ENCODE peak calls at places on chromosomes 1 and 21, in six cellular contexts. L, W, Q, X, F and S are unnamed samples.

GRCh38 chr1:25017436-25018109 is 87.5 kb upstream of the RUNX3 start:
- DNase-seq in F (no peak), W (no peak), L (no peak), Q (no peak), X (no peak), S (no peak)

GRCh38 chr1:113046569-113046968 is 26.4 kb upstream of the LRIG2 start:
- DNase-seq in L (no peak), F (no peak), Q (no peak), W (no peak), X (no peak), S (no peak)

GRCh38 chr1:20552728-20553571 is 577 bp downstream of the FAM43B start:
- DNase-seq in W (no peak), X (no peak), Q (no peak), L (peak), F (no peak), S (no peak)

GRCh38 chr1:241821363-241821762 is 26.6 kb upstream of the EXO1 start:
- DNase-seq in Q (no peak), L (no peak), F (no peak), W (no peak), X (no peak), S (no peak)

GRCh38 chr1:1614204-1614953 is 921 bp upstream of the MIB2 start:
- DNase-seq in Q (peak), W (no peak), X (no peak), F (no peak), L (no peak), S (peak)

GRCh38 chr1:19166066-19166465 is 44.0 kb downstream of the UBR4 start:
- DNase-seq in W (no peak), X (no peak), Q (no peak), L (no peak), F (no peak), S (no peak)

GRCh38 chr1:65323246-65323645 is 13.9 kb downstream of the DNAJC6 start:
- DNase-seq in W (no peak), L (no peak), F (peak), X (no peak), Q (no peak), S (no peak)

GRCh38 chr1:45574105-45574626 is 9.7 kb upstream of the NASP start:
- DNase-seq in L (no peak), X (no peak), F (no peak), W (no peak), Q (no peak), S (no peak)

GRCh38 chr1:177329871-177330270 is 159.1 kb downstream of the BRINP2 start:
- DNase-seq in F (no peak), W (no peak), Q (no peak), L (no peak), X (no peak), S (no peak)

GRCh38 chr1:33903210-33903589 is 39.3 kb downstream of the HMGB4 start:
- DNase-seq in W (no peak), F (no peak), Q (no peak), L (no peak), X (no peak), S (no peak)

GRCh38 chr1:211323156-211324063 is 3.2 kb upstream of the TRAF5 start:
- DNase-seq in W (peak), F (no peak), L (peak), X (peak), Q (no peak), S (no peak)

GRCh38 chr1:9630331-9631081 is 21.0 kb upstream of the PIK3CD start:
- DNase-seq in F (no peak), X (no peak), Q (no peak), L (no peak), W (no peak), S (no peak)

GRCh38 chr1:153661111-153661708 is 2.7 kb downstream of the SNAPIN start:
- DNase-seq in F (no peak), L (no peak), W (no peak), Q (no peak), X (no peak), S (no peak)

GRCh38 chr1:40783001-40783905 is at the start of gene KCNQ4:
- DNase-seq in Q (no peak), X (peak), L (peak), F (no peak), W (peak), S (no peak)

GRCh38 chr1:40781614-40781971 is 2.0 kb upstream of the KCNQ4 start:
- DNase-seq in Q (no peak), L (no peak), W (no peak), X (no peak), F (no peak), S (no peak)

GRCh38 chr1:40784141-40784770 is 669 bp downstream of the KCNQ4 start:
- DNase-seq in W (no peak), Q (no peak), L (peak), X (peak), F (no peak), S (no peak)

GRCh38 chr1:40780678-40781613 is 2.6 kb upstream of the KCNQ4 start:
- DNase-seq in F (no peak), L (no peak), Q (no peak), X (no peak), W (no peak), S (no peak)

GRCh38 chr1:40782371-40782956 is 1.1 kb upstream of the KCNQ4 start:
- DNase-seq in X (no peak), F (no peak), Q (no peak), L (no peak), W (no peak), S (no peak)
- H3K4me3 ChIP-seq in X (peak), F (no peak), Q (no peak), L (no peak), W (peak), S (peak)

GRCh38 chr1:98793136-98793535 is 131.6 kb downstream of the SNX7 start:
- DNase-seq in X (no peak), W (no peak), Q (no peak), F (no peak), L (no peak), S (no peak)

GRCh38 chr1:98796049-98796448 is 134.5 kb downstream of the SNX7 start:
- DNase-seq in X (no peak), L (no peak), F (no peak), W (no peak), Q (no peak), S (no peak)

GRCh38 chr1:98791498-98791897 is 130.0 kb downstream of the SNX7 start:
- DNase-seq in L (no peak), F (no peak), Q (no peak), W (no peak), X (no peak), S (no peak)

GRCh38 chr1:98792123-98792522 is 130.6 kb downstream of the SNX7 start:
- DNase-seq in Q (no peak), L (peak), X (no peak), F (no peak), W (no peak), S (no peak)

DNA sequence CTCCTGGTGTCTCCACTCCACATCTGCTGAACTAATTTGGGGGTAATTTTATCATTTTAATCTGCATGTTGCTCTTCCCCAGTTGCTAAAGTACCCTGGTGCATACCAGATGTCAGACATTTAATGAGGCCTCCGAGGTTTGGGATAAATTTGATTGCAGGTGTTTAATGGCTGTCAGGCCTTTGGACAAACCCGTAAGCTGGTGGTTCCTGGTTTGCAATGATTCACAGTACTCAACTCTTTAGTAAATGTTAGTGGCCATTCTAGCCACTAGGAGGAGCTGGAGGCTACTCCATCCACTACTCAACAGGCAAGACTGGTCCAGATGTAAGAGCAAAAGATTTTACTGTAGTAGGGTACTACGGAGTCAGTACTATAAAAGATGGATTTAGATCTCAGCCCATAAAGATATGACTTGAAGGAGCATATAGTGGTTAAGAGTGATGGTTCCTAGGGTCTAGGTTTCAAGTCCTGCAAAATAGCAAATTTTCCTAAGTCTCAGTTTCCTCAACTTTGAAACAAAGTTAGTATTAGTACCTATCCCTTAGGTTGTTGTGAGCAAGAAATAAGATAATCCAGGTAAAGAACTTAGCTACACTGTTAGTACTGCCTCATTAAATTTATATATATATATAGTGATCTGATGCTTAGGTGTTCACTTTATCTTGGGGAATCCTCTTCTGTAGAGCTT is 132.8 kb downstream of the SNX7 start:
- DNase-seq in W (peak), X (peak), F (peak), L (peak), Q (peak), S (no peak)
- TF ChIP-seq CTCF in W (peak), X (peak), F (peak), L (peak), Q (peak), S (peak)

GRCh38 chr1:219372916-219373615 is 199.4 kb downstream of the LYPLAL1 start:
- DNase-seq in Q (no peak), W (no peak), F (no peak), X (no peak), L (peak), S (no peak)
- H3K4me3 ChIP-seq in Q (no peak), W (no peak), F (no peak), X (no peak), L (no peak), S (no peak)

GRCh38 chr1:4655674-4656532 is 1.5 kb downstream of the AJAP1 start:
- DNase-seq in L (peak), X (peak), W (no peak), F (no peak), Q (no peak), S (peak)
- TF ChIP-seq CTCF in L (peak), X (peak), W (peak), F (peak), Q (peak), S (peak)

GRCh38 chr1:16387201-16388185 is 20.5 kb downstream of the SZRD1 start:
- DNase-seq in W (no peak), X (no peak), Q (no peak), F (peak), L (no peak), S (no peak)

GRCh38 chr1:16391408-16391807 is 24.4 kb downstream of the SZRD1 start:
- DNase-seq in Q (no peak), L (no peak), W (no peak), X (no peak), F (no peak), S (no peak)

GRCh38 chr1:16383917-16384316 is 16.9 kb downstream of the SZRD1 start:
- DNase-seq in L (peak), F (no peak), X (no peak), W (no peak), Q (no peak), S (no peak)

GRCh38 chr1:16385659-16386453 is 18.8 kb downstream of the SZRD1 start:
- DNase-seq in X (no peak), W (no peak), F (no peak), Q (no peak), L (no peak), S (no peak)

GRCh38 chr1:16386454-16387113 is 19.5 kb downstream of the SZRD1 start:
- DNase-seq in W (no peak), Q (peak), L (peak), X (no peak), F (no peak), S (no peak)
- H3K4me3 ChIP-seq in W (peak), Q (peak), L (no peak), X (no peak), F (peak), S (no peak)

GRCh38 chr1:41467673-41468072 is 16.8 kb downstream of the EDN2 start:
- DNase-seq in X (no peak), F (no peak), L (no peak), Q (no peak), W (no peak), S (no peak)
- TF ChIP-seq CTCF in X (no peak), F (no peak), L (no peak), Q (no peak), W (no peak), S (no peak)

GRCh38 chr1:166811691-166812090 is 27.6 kb upstream of the POGK start:
- DNase-seq in Q (no peak), W (no peak), F (no peak), L (no peak), X (no peak), S (no peak)

GRCh38 chr1:166814611-166815010 is 24.7 kb upstream of the POGK start:
- DNase-seq in F (no peak), W (no peak), X (no peak), L (no peak), Q (no peak), S (no peak)

GRCh38 chr1:166808959-166809358 is 30.3 kb upstream of the POGK start:
- DNase-seq in W (no peak), X (no peak), Q (no peak), L (no peak), F (no peak), S (no peak)

GRCh38 chr1:166813508-166814223 is 25.6 kb upstream of the POGK start:
- DNase-seq in X (no peak), W (no peak), F (no peak), Q (no peak), L (no peak), S (no peak)
- H3K4me3 ChIP-seq in X (no peak), W (no peak), F (no peak), Q (no peak), L (no peak), S (no peak)

GRCh38 chr21:31098576-31099005 is 60.3 kb upstream of the KRTAP19-8 start:
- DNase-seq in L (peak), X (peak), F (no peak), Q (peak), W (peak), S (peak)
- TF ChIP-seq CTCF in L (peak), X (peak), F (peak), Q (peak), W (peak), S (peak)